ENCODE peak calls at places on chromosome 13, in four cellular contexts. One of them, this sample, is unnamed.

GRCh38 chr13:66553391-66553790 is 676.7 kb downstream of the PCDH9 start:
- DNase-seq in psoas muscle: no peak
- DNase-seq in fibroblast of mammary gland: no peak
- DNase-seq in nephron progenitor cell: no peak
- DNase-seq in this sample: no peak

GRCh38 chr13:107238262-107238661 is 670.3 kb upstream of the ARGLU1 start:
- DNase-seq in psoas muscle: no peak
- DNase-seq in fibroblast of mammary gland: no peak
- DNase-seq in nephron progenitor cell: no peak
- DNase-seq in this sample: no peak

GRCh38 chr13:35159041-35159440 is 217.0 kb downstream of the NBEA start:
- DNase-seq in fibroblast of mammary gland: no peak
- DNase-seq in nephron progenitor cell: no peak
- DNase-seq in psoas muscle: no peak
- DNase-seq in this sample: no peak

GRCh38 chr13:23979361-23980159 is 82.3 kb upstream of the C1QTNF9B start:
- DNase-seq in psoas muscle: peak
- DNase-seq in fibroblast of mammary gland: peak
- DNase-seq in nephron progenitor cell: peak
- DNase-seq in this sample: peak

GRCh38 chr13:75151081-75151643 is 330.8 kb downstream of the TBC1D4 start:
- DNase-seq in fibroblast of mammary gland: peak
- DNase-seq in psoas muscle: no peak
- DNase-seq in nephron progenitor cell: no peak
- DNase-seq in this sample: no peak

GRCh38 chr13:112446347-112446861 is 70.2 kb downstream of the SPACA7 start:
- DNase-seq in psoas muscle: no peak
- DNase-seq in fibroblast of mammary gland: no peak
- DNase-seq in nephron progenitor cell: no peak
- DNase-seq in this sample: peak

GRCh38 chr13:38755792-38756191 is 68.9 kb downstream of the FREM2 start:
- DNase-seq in psoas muscle: no peak
- DNase-seq in fibroblast of mammary gland: no peak
- DNase-seq in nephron progenitor cell: no peak
- DNase-seq in this sample: no peak

GRCh38 chr13:20566424-20566916 is 487 bp upstream of the IFT88 start:
- DNase-seq in psoas muscle: no peak
- DNase-seq in fibroblast of mammary gland: peak
- DNase-seq in nephron progenitor cell: no peak
- DNase-seq in this sample: peak

GRCh38 chr13:70703755-70704154 is 595.5 kb upstream of the KLHL1 start:
- DNase-seq in fibroblast of mammary gland: no peak
- DNase-seq in nephron progenitor cell: no peak
- DNase-seq in psoas muscle: no peak
- DNase-seq in this sample: no peak

GRCh38 chr13:25732146-25732865 is 319.5 kb downstream of the SHISA2 start:
- DNase-seq in fibroblast of mammary gland: peak
- DNase-seq in nephron progenitor cell: no peak
- DNase-seq in psoas muscle: no peak
- DNase-seq in this sample: no peak

GRCh38 chr13:114319441-114319871 is 5.2 kb downstream of the CHAMP1 start:
- DNase-seq in nephron progenitor cell: no peak
- DNase-seq in psoas muscle: no peak
- DNase-seq in fibroblast of mammary gland: peak
- DNase-seq in this sample: no peak

GRCh38 chr13:90746230-90746629 is 601.3 kb upstream of the MIR17HG start:
- DNase-seq in nephron progenitor cell: no peak
- DNase-seq in psoas muscle: no peak
- DNase-seq in fibroblast of mammary gland: no peak
- DNase-seq in this sample: no peak

GRCh38 chr13:33380487-33381079 is 95.0 kb upstream of the STARD13 start:
- DNase-seq in psoas muscle: no peak
- DNase-seq in fibroblast of mammary gland: no peak
- DNase-seq in nephron progenitor cell: no peak
- DNase-seq in this sample: no peak

GRCh38 chr13:31168736-31169135 is 7.0 kb upstream of the HSPH1 start:
- DNase-seq in psoas muscle: no peak
- DNase-seq in fibroblast of mammary gland: no peak
- DNase-seq in nephron progenitor cell: no peak
- DNase-seq in this sample: no peak

GRCh38 chr13:73835138-73835721 is 299.0 kb downstream of the KLF12 start:
- DNase-seq in fibroblast of mammary gland: peak
- DNase-seq in nephron progenitor cell: peak
- DNase-seq in psoas muscle: no peak
- DNase-seq in this sample: no peak

GRCh38 chr13:114130708-114131580 is 1.5 kb downstream of the RASA3 start:
- DNase-seq in psoas muscle: peak
- DNase-seq in fibroblast of mammary gland: peak
- DNase-seq in nephron progenitor cell: peak
- DNase-seq in this sample: peak

GRCh38 chr13:111177081-111177711 is 62.1 kb downstream of the ARHGEF7 start:
- DNase-seq in psoas muscle: peak
- DNase-seq in fibroblast of mammary gland: peak
- DNase-seq in nephron progenitor cell: no peak
- DNase-seq in this sample: peak

GRCh38 chr13:71115301-71115700 is 751.7 kb downstream of the DACH1 start:
- DNase-seq in nephron progenitor cell: no peak
- DNase-seq in psoas muscle: no peak
- DNase-seq in fibroblast of mammary gland: no peak
- DNase-seq in this sample: no peak

GRCh38 chr13:113647351-113648217 is 10.4 kb downstream of the ATP4B start:
- DNase-seq in fibroblast of mammary gland: peak
- DNase-seq in psoas muscle: peak
- DNase-seq in nephron progenitor cell: no peak
- DNase-seq in this sample: peak

GRCh38 chr13:110629735-110630134 is 14.4 kb downstream of the NAXD start:
- DNase-seq in nephron progenitor cell: no peak
- DNase-seq in fibroblast of mammary gland: peak
- DNase-seq in psoas muscle: no peak
- DNase-seq in this sample: no peak

GRCh38 chr13:36163809-36164308 is 32.7 kb upstream of the DCLK1 start:
- DNase-seq in psoas muscle: peak
- DNase-seq in nephron progenitor cell: peak
- DNase-seq in fibroblast of mammary gland: peak
- DNase-seq in this sample: peak

GRCh38 chr13:37144661-37145060 is 39.2 kb upstream of the CSNK1A1L start:
- DNase-seq in fibroblast of mammary gland: peak
- DNase-seq in nephron progenitor cell: no peak
- DNase-seq in psoas muscle: no peak
- DNase-seq in this sample: no peak

GRCh38 chr13:75870397-75870801 is 234.3 kb downstream of the LMO7 start:
- DNase-seq in psoas muscle: no peak
- DNase-seq in fibroblast of mammary gland: peak
- DNase-seq in nephron progenitor cell: no peak
- DNase-seq in this sample: no peak

GRCh38 chr13:24271611-24272451 is 37.5 kb upstream of the C1QTNF9 start:
- DNase-seq in psoas muscle: peak
- DNase-seq in nephron progenitor cell: no peak
- DNase-seq in fibroblast of mammary gland: peak
- DNase-seq in this sample: peak

GRCh38 chr13:30826911-30827577 is 79.0 kb upstream of the MEDAG start:
- DNase-seq in psoas muscle: no peak
- DNase-seq in nephron progenitor cell: no peak
- DNase-seq in fibroblast of mammary gland: no peak
- DNase-seq in this sample: no peak

GRCh38 chr13:110869231-110869804 is 45.6 kb downstream of the ANKRD10 start:
- DNase-seq in psoas muscle: peak
- DNase-seq in nephron progenitor cell: no peak
- DNase-seq in fibroblast of mammary gland: peak
- DNase-seq in this sample: no peak

GRCh38 chr13:44221657-44222056 is 152.0 kb upstream of the SERP2 start:
- DNase-seq in psoas muscle: no peak
- DNase-seq in nephron progenitor cell: no peak
- DNase-seq in fibroblast of mammary gland: no peak
- DNase-seq in this sample: no peak

GRCh38 chr13:112615391-112615790 is 27.4 kb upstream of the TUBGCP3 start:
- DNase-seq in nephron progenitor cell: no peak
- DNase-seq in fibroblast of mammary gland: no peak
- DNase-seq in psoas muscle: no peak
- DNase-seq in this sample: peak

GRCh38 chr13:66345988-66346387 is 884.1 kb downstream of the PCDH9 start:
- DNase-seq in fibroblast of mammary gland: no peak
- DNase-seq in nephron progenitor cell: no peak
- DNase-seq in psoas muscle: no peak
- DNase-seq in this sample: no peak

GRCh38 chr13:79898202-79898826 is 417.4 kb downstream of the NDFIP2 start:
- DNase-seq in nephron progenitor cell: no peak
- DNase-seq in fibroblast of mammary gland: no peak
- DNase-seq in psoas muscle: no peak
- DNase-seq in this sample: no peak

GRCh38 chr13:114146629-114147028 is 14.2 kb upstream of the RASA3 start:
- DNase-seq in nephron progenitor cell: no peak
- DNase-seq in fibroblast of mammary gland: no peak
- DNase-seq in psoas muscle: no peak
- DNase-seq in this sample: no peak

GRCh38 chr13:50451609-50452008 is 391.9 kb downstream of the DLEU7 start:
- DNase-seq in psoas muscle: peak
- DNase-seq in fibroblast of mammary gland: no peak
- DNase-seq in nephron progenitor cell: no peak
- DNase-seq in this sample: no peak

DNA sequence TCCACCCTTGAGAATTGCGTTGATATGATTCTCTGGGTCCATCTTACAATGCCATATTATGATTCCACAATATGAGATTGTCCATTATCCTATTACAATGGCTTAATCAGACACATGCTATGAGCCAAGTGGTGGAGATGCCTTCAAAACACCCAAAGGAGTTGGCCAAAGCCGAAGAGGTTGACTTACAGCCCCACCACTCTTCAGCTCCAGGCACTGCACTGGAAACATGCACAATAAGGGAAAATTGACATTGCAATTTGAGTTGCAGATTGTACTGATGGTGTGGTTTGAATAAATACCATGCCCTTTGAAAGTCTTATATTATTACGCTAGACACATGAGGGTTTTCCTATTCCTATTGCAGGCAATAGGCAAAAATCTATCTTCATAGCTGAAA is 75.4 kb upstream of the TNFSF11 start:
- DNase-seq in nephron progenitor cell: no peak
- DNase-seq in psoas muscle: no peak
- DNase-seq in fibroblast of mammary gland: no peak
- DNase-seq in this sample: no peak
- TF ChIP-seq CTCF in nephron progenitor cell: no peak
- TF ChIP-seq CTCF in psoas muscle: no peak
- TF ChIP-seq CTCF in fibroblast of mammary gland: no peak
- TF ChIP-seq CTCF in this sample: no peak

GRCh38 chr13:102870677-102871415 is 25.0 kb downstream of the ERCC5 start:
- DNase-seq in fibroblast of mammary gland: peak
- DNase-seq in psoas muscle: peak
- DNase-seq in nephron progenitor cell: peak
- DNase-seq in this sample: no peak
- TF ChIP-seq CTCF in fibroblast of mammary gland: peak
- TF ChIP-seq CTCF in psoas muscle: peak
- TF ChIP-seq CTCF in nephron progenitor cell: peak
- TF ChIP-seq CTCF in this sample: peak

GRCh38 chr13:47859129-47859528 is 141.9 kb downstream of the SUCLA2 start:
- DNase-seq in nephron progenitor cell: no peak
- DNase-seq in psoas muscle: no peak
- DNase-seq in fibroblast of mammary gland: peak
- DNase-seq in this sample: no peak
- TF ChIP-seq CTCF in nephron progenitor cell: no peak
- TF ChIP-seq CTCF in psoas muscle: no peak
- TF ChIP-seq CTCF in fibroblast of mammary gland: peak
- TF ChIP-seq CTCF in this sample: no peak

DNA sequence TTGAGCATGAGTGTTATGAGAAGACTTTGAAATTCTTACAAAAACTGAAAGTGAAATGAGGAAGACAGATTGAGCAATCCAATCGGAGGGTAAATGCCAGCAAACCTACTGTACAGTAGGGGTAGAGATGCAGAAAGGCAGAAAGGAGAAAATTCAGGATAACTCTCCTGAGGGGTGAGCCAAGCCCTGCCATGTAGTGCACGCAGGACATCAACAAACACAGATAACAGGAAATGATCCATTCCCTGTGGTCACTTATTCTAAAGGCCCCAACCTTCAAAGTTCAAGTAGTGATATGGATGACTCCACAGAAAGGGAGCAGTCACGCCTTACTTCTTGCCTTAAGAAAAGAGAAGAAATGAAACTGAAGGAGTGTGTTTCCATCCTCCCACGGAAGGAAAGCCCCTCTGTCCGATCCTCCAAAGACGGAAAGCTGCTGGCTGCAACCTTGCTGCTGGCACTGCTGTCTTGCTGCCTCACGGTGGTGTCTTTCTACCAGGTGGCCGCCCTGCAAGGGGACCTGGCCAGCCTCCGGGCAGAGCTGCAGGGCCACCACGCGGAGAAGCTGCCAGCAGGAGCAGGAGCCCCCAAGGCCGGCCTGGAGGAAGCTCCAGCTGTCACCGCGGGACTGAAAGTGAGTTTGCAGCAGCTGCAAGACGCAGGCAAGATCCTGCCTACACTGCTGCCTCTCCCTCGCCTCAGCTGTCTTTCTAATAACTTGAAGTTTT is at the start of gene TNFSF13B:
- DNase-seq in psoas muscle: peak
- DNase-seq in nephron progenitor cell: peak
- DNase-seq in fibroblast of mammary gland: peak
- DNase-seq in this sample: peak
- TF ChIP-seq CTCF in psoas muscle: no peak
- TF ChIP-seq CTCF in nephron progenitor cell: no peak
- TF ChIP-seq CTCF in fibroblast of mammary gland: peak
- TF ChIP-seq CTCF in this sample: no peak

DNA sequence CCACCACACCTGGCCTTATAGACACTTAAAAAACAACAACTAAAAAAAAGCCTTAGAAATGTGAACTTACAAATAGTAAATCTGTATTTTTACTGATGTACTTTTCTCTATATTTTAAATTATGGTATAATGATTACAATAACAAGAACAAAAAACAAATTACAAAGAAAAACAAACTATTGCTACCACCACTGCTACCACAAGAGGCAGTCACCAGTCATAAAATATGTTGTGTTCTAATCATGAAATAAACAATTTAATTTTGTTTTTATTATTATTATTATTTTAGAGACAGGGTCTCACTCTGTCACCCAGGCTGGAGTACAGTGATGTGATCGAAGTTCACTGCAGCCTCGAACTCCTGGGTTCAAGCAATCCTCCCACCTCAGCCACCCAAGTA is 72.2 kb downstream of the DIAPH3 start:
- DNase-seq in fibroblast of mammary gland: no peak
- DNase-seq in psoas muscle: no peak
- DNase-seq in nephron progenitor cell: no peak
- DNase-seq in this sample: no peak
- TF ChIP-seq CTCF in fibroblast of mammary gland: peak
- TF ChIP-seq CTCF in psoas muscle: no peak
- TF ChIP-seq CTCF in nephron progenitor cell: peak
- TF ChIP-seq CTCF in this sample: no peak

This sample was measured in right atrium auricular region.